ENCODE peak calls at places on chromosomes 4 and X, in seven cellular contexts. N is stomach, T is hepatocyte, R is DND-41, W is neuronal stem cell, V is fibroblast of lung, S is GM23248. Z is an unnamed sample. For H3K36me3 and H3K4me1, the result is how much of the 10 kb centered on the place peaks cover.

GRCh38 chr4:28654618-28655017 is 1794.0 kb downstream of the STIM2 start:
- DNase-seq in N (no peak), R (no peak), V (no peak), W (no peak), S (no peak), T (no peak), Z (no peak)

GRCh38 chr4:176193126-176193525 is 2.3 kb downstream of the SPATA4 start:
- DNase-seq in N (no peak), V (peak), T (no peak), S (peak), W (no peak), R (no peak), Z (no peak)

GRCh38 chr4:152352645-152353116 is 183.2 kb downstream of the FBXW7 start:
- DNase-seq in S (peak), V (peak), N (no peak), R (peak), T (peak), W (peak), Z (no peak)

GRCh38 chrX:131729295-131729694 is 185.4 kb downstream of the OR13H1 start:
- DNase-seq in V (no peak), R (no peak), N (peak), S (no peak), T (no peak), W (no peak), Z (peak)

GRCh38 chrX:153443476-153444332 is 2.2 kb downstream of the TREX2 start:
- DNase-seq in T (no peak), W (no peak), S (no peak), N (no peak), V (no peak), R (no peak), Z (no peak)

GRCh38 chr4:173334891-173335754 is 965 bp upstream of the HMGB2 start:
- DNase-seq in W (peak), S (peak), T (peak), R (peak), V (peak), N (peak), Z (peak)

GRCh38 chrX:16619024-16619423 is 30.9 kb upstream of the S100G start:
- DNase-seq in N (no peak), V (no peak), W (no peak), T (no peak), S (no peak), R (no peak), Z (no peak)

GRCh38 chrX:10756365-10756915 is 136.1 kb upstream of the MID1 start:
- DNase-seq in V (peak), W (no peak), S (peak), R (no peak), T (peak), N (no peak), Z (no peak)

GRCh38 chrX:19682712-19683331 is 167.5 kb upstream of the MAP3K15 start:
- DNase-seq in T (peak), N (peak), S (peak), V (peak), R (peak), W (peak), Z (peak)

GRCh38 chr4:121108557-121108956 is 36.2 kb upstream of the NDNF start:
- DNase-seq in R (no peak), S (no peak), N (no peak), W (no peak), T (no peak), V (no peak), Z (no peak)

GRCh38 chr4:40731792-40732245 is 17.9 kb upstream of the NSUN7 start:
- DNase-seq in V (no peak), T (peak), N (peak), R (no peak), W (no peak), S (no peak), Z (peak)

GRCh38 chr4:183356931-183357675 is 34.9 kb upstream of the CLDN24 start:
- DNase-seq in N (peak), S (no peak), V (no peak), W (no peak), R (no peak), T (no peak), Z (no peak)

GRCh38 chrX:65985922-65986588 is 53.8 kb downstream of the VSIG4 start:
- DNase-seq in R (peak), W (peak), T (peak), N (no peak), S (peak), V (peak), Z (peak)

GRCh38 chrX:102345916-102346315 is 93.9 kb downstream of the NXF2B start:
- DNase-seq in N (peak), S (peak), T (peak), W (peak), R (peak), V (peak), Z (peak)

GRCh38 chr4:138090145-138090917 is 151.8 kb downstream of the SLC7A11 start:
- DNase-seq in R (peak), S (peak), N (peak), V (peak), T (peak), W (peak), Z (peak)

GRCh38 chr4:147596976-147597375 is 20.2 kb upstream of the TMEM184C start:
- DNase-seq in T (no peak), W (no peak), R (no peak), S (peak), V (peak), N (peak), Z (no peak)

GRCh38 chrX:103197721-103198306 is 17.1 kb upstream of the BEX4 start:
- DNase-seq in V (peak), W (no peak), R (no peak), N (no peak), T (no peak), S (peak), Z (no peak)

GRCh38 chrX:111519215-111519614 is 7.8 kb downstream of the SERTM2 start:
- DNase-seq in N (no peak), S (no peak), V (peak), T (peak), R (peak), W (peak), Z (no peak)

GRCh38 chr4:71011451-71011850 is 18.0 kb downstream of the DCK start:
- DNase-seq in N (no peak), R (no peak), W (no peak), S (no peak), T (no peak), V (no peak), Z (no peak)

GRCh38 chrX:85089321-85089840 is 85.7 kb downstream of the APOOL start:
- DNase-seq in R (no peak), S (no peak), W (no peak), V (no peak), N (no peak), T (no peak), Z (no peak)

GRCh38 chrX:150856101-150856500 is 42.4 kb downstream of the CD99L2 start:
- DNase-seq in S (peak), N (no peak), V (no peak), R (no peak), T (no peak), W (no peak), Z (no peak)

GRCh38 chrX:378443-378842 is 8.3 kb downstream of the PPP2R3B start:
- DNase-seq in T (no peak), R (no peak), S (no peak), W (no peak), N (no peak), V (no peak), Z (no peak)

GRCh38 chr4:146349306-146349705 is 135.0 kb downstream of the REELD1 start:
- DNase-seq in R (no peak), S (no peak), N (no peak), T (no peak), W (no peak), V (no peak), Z (no peak)

GRCh38 chrX:149962859-149963757 is 24.8 kb upstream of the EOLA2 start:
- DNase-seq in N (peak), W (peak), S (peak), V (peak), R (peak), T (peak), Z (no peak)

GRCh38 chr4:108738307-108738706 is 24.5 kb downstream of the ETNPPL start:
- DNase-seq in V (no peak), N (no peak), W (no peak), R (no peak), T (no peak), S (peak), Z (no peak)

GRCh38 chr4:7352486-7352885 is 82.2 kb downstream of the PSAPL1 start:
- DNase-seq in N (no peak), V (no peak), T (no peak), R (no peak), W (no peak), S (no peak), Z (no peak)

GRCh38 chr4:158353541-158354304 is 143.4 kb downstream of the TMEM144 start:
- DNase-seq in R (no peak), T (no peak), N (no peak), V (no peak), W (no peak), S (no peak), Z (no peak)

GRCh38 chrX:130058667-130059066 is 51.6 kb downstream of the ELF4 start:
- DNase-seq in R (no peak), T (no peak), W (no peak), S (no peak), V (no peak), N (no peak), Z (no peak)

GRCh38 chrX:134718329-134719317 is 60.4 kb upstream of the PLAC1 start:
- DNase-seq in N (peak), T (peak), R (peak), W (no peak), S (peak), V (peak), Z (peak)

GRCh38 chr4:107219681-107220080 is 183.6 kb upstream of the DKK2 start:
- DNase-seq in N (no peak), V (no peak), W (no peak), R (no peak), S (no peak), T (no peak), Z (no peak)

DNA sequence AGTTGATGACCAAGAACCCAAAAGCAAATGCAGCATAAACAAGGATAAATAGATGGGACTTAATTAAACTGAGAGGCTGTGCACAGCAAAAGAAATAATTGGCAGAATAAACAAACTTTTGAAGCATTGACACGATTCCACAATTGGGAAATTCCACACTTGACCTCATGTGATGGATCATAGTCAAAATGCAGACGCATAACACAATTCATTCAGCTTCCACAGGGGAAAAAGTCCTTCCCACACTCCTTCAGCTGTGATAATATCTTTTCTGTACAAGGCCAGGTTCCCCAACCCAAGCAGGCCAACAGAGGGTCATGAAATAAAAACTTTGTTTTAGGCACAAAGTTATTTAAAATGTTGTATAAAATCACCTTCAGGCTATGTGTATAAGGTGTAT is 66.6 kb upstream of the SLIT2 start:
- DNase-seq in S (no peak), T (no peak), N (no peak), W (no peak), R (no peak), V (no peak), Z (no peak)
- H3K27ac ChIP-seq in S (no peak), T (no peak), N (no peak), W (no peak), R (no peak), V (no peak), Z (no peak)

DNA sequence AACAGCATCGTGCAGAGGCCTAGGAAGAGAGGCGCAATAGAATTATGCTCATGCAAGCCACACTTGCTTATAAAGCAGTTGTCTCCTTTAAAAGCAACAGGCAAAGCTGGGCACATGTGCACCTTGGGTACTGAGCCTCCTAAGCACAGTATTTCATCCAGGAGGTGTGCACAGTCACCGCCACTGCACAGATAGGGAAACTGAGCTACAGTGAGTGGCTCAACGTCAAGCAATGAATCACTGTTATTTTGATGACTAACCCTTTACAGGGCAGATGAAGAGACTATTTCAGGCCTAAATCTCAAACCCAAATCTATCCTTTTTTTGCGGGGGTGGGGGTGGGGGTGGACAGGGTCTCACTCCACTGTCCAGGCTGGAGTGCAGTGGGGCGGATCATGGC is 42.3 kb downstream of the BCOR start:
- DNase-seq in S (no peak), V (no peak), T (no peak), R (no peak), W (no peak), N (no peak), Z (no peak)
- H3K36me3 ChIP-seq in S (under half), V (under half), T (under half), R (half or more), W (half or more), N (under half), Z (half or more)

DNA sequence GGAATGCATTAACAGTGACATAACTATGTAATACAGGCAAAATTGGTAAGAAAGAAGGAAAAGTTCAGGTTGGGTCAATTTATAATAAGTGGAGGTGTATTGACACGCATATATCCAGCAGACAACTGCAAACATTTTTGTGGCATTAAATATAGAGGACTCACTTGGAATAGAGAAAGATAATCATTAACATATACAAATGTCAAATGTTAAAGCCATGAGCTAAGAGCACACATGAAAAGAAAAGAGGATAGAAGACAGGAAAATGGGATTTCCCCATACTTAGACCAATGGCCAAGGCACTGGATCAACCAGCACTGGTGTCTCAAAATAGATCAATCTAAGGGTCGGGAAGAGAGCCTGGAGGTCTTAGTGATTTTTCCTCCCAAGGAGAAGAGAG is 187.6 kb downstream of the PDGFC start:
- DNase-seq in R (no peak), T (no peak), S (no peak), N (no peak), W (no peak), V (no peak), Z (no peak)
- H3K4me1 ChIP-seq in R (under half), T (under half), S (under half), N (under half), W (under half), V (under half), Z (under half)

DNA sequence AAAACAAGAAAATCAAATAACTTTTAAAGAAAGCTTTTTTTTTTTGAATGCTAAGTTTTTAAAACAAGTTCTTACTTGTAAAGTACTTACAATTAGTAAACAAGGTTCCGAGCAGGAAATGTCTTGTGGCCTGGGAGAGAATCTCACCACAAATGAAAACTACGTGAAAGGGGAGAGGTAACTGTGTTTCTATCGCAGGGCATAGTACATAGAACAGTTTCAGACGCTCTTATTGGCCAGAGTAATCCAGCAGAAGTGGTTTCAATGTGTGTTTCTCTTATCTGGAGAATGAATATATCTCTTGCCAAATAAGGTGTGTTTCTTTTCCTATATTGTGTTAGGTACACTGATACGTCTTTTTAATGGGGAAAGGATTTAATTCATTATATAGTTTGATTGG is at the start of gene PLAC8:
- DNase-seq in T (peak), N (peak), R (peak), V (no peak), S (no peak), W (no peak), Z (peak)
- H3K27ac ChIP-seq in T (peak), N (peak), R (peak), V (no peak), S (no peak), W (no peak), Z (peak)

GRCh38 chr4:84706286-84706685 is 123.4 kb downstream of the CDS1 start:
- DNase-seq in R (no peak), T (no peak), N (no peak), V (no peak), S (no peak), W (no peak), Z (no peak)
- H3K36me3 ChIP-seq in R (under half), T (under half), N (under half), V (under half), S (half or more), W (half or more), Z (under half)

GRCh38 chr4:101254776-101255175 is 92.5 kb downstream of the PPP3CA start:
- DNase-seq in W (no peak), T (no peak), N (no peak), S (no peak), R (no peak), V (peak), Z (no peak)

GRCh38 chr4:101262683-101263082 is 84.6 kb downstream of the PPP3CA start:
- DNase-seq in R (no peak), S (no peak), T (no peak), W (peak), N (no peak), V (no peak), Z (no peak)

GRCh38 chr4:101256222-101256621 is 91.1 kb downstream of the PPP3CA start:
- DNase-seq in S (no peak), N (peak), R (no peak), W (no peak), V (no peak), T (no peak), Z (no peak)

GRCh38 chr4:101259876-101260275 is 87.5 kb downstream of the PPP3CA start:
- DNase-seq in T (no peak), V (peak), N (no peak), S (peak), W (no peak), R (no peak), Z (no peak)

GRCh38 chr4:101258782-101259353 is 88.5 kb downstream of the PPP3CA start:
- DNase-seq in W (no peak), R (no peak), S (no peak), V (no peak), N (no peak), T (no peak), Z (no peak)
- H3K4me1 ChIP-seq in W (under half), R (under half), S (under half), V (under half), N (under half), T (under half), Z (under half)

GRCh38 chr4:141041021-141041476 is 92.2 kb downstream of the RNF150 start:
- DNase-seq in N (no peak), T (no peak), V (peak), S (peak), R (no peak), W (no peak), Z (no peak)

GRCh38 chr4:141045848-141046247 is 87.4 kb downstream of the RNF150 start:
- DNase-seq in S (no peak), N (no peak), V (no peak), T (no peak), R (no peak), W (no peak), Z (no peak)

GRCh38 chr4:141047228-141047884 is 85.9 kb downstream of the RNF150 start:
- DNase-seq in S (peak), W (no peak), V (peak), T (no peak), R (no peak), N (no peak), Z (no peak)

GRCh38 chr4:141046255-141046654 is 87.0 kb downstream of the RNF150 start:
- DNase-seq in V (peak), W (no peak), S (peak), T (peak), R (no peak), N (no peak), Z (no peak)
- H3K27ac ChIP-seq in V (peak), W (no peak), S (peak), T (no peak), R (no peak), N (no peak), Z (no peak)

GRCh38 chr4:3522326-3522640 is 9.9 kb downstream of the LRPAP1 start:
- DNase-seq in W (no peak), T (no peak), N (no peak), S (no peak), V (no peak), R (no peak), Z (no peak)
- H3K36me3 ChIP-seq in W (half or more), T (under half), N (half or more), S (under half), V (under half), R (half or more), Z (half or more)

Z was measured in CD4-positive, CD25-positive, alpha-beta regulatory T cell.